ENCODE peak calls at places on chromosomes 2 and 18, in ten cellular contexts. W, T, K, V, E, G, J, U, L and Z are unnamed samples.

GRCh38 chr2:200862532-200863000 is 1.9 kb downstream of the CLK1 start:
- DNase-seq in J (no peak), W (no peak), E (peak; percentile 56), K (peak; percentile 59), L (no peak), G (no peak), T (no peak), U (no peak), V (no peak), Z (no peak)

GRCh38 chr2:62266433-62267038 is 70.6 kb downstream of the B3GNT2 start:
- DNase-seq in J (no peak), E (peak; percentile 36), W (no peak), G (no peak), U (no peak), T (no peak), L (no peak), K (no peak), V (no peak), Z (no peak)

GRCh38 chr18:47296462-47296861 is 45.0 kb upstream of the SKOR2 start:
- DNase-seq in J (no peak), V (no peak), L (no peak), K (no peak), G (no peak), U (no peak), T (no peak), W (no peak), E (no peak), Z (no peak)

GRCh38 chr2:152646775-152647174 is 70.5 kb downstream of the PRPF40A start:
- DNase-seq in U (no peak), K (no peak), G (no peak), T (no peak), J (no peak), V (no peak), E (peak; percentile 88), W (no peak), L (no peak), Z (no peak)

GRCh38 chr2:144642106-144642505 is 122.2 kb upstream of the ZEB2 start:
- DNase-seq in U (no peak), L (no peak), E (no peak), K (no peak), T (no peak), V (no peak), W (no peak), G (no peak), J (no peak), Z (no peak)

GRCh38 chr2:41954304-41955291 is 93.2 kb upstream of the PKDCC start:
- DNase-seq in T (no peak), J (no peak), G (no peak), E (no peak), V (no peak), W (no peak), L (no peak), U (peak; percentile 79), K (no peak), Z (no peak)

GRCh38 chr18:49813071-49813320 is 337 bp downstream of the ACAA2 start:
- DNase-seq in J (no peak), G (no peak), W (no peak), V (peak; percentile 33), U (peak; percentile 86), E (no peak), K (peak; percentile 27), T (no peak), L (peak; percentile 39), Z (peak; percentile 41)

GRCh38 chr2:31877008-31877407 is 133.8 kb downstream of the MEMO1 start:
- DNase-seq in V (no peak), T (no peak), L (no peak), G (no peak), J (no peak), U (no peak), W (no peak), E (no peak), K (no peak), Z (no peak)

GRCh38 chr2:155223781-155224406 is 525.4 kb downstream of the KCNJ3 start:
- DNase-seq in U (no peak), W (no peak), J (no peak), T (no peak), L (no peak), K (peak; percentile 7), E (peak; percentile 19), V (no peak), G (no peak), Z (no peak)

GRCh38 chr2:120779781-120780283 is 44.2 kb downstream of the GLI2 start:
- DNase-seq in J (no peak), U (no peak), G (no peak), W (peak; percentile 42), K (no peak), V (no peak), L (no peak), T (no peak), E (peak; percentile 32), Z (no peak)
- TF ChIP-seq CTCF in J (no peak), U (no peak), G (no peak), W (no peak), K (no peak), V (no peak), L (no peak), T (no peak), E (no peak), Z (no peak)

GRCh38 chr2:172770887-172771286 is 35.2 kb downstream of the RAPGEF4 start:
- DNase-seq in U (no peak), L (no peak), G (no peak), W (no peak), T (no peak), J (no peak), E (no peak), K (no peak), V (no peak), Z (no peak)
- TF ChIP-seq CTCF in U (no peak), L (no peak), G (no peak), W (no peak), T (no peak), J (no peak), E (no peak), K (no peak), V (no peak), Z (no peak)

GRCh38 chr2:54760310-54760709 is 36.8 kb downstream of the EML6 start:
- DNase-seq in W (no peak), G (no peak), V (no peak), E (no peak), T (no peak), U (no peak), J (no peak), K (no peak), L (no peak), Z (no peak)

GRCh38 chr2:54768772-54769428 is 45.4 kb downstream of the EML6 start:
- DNase-seq in V (no peak), J (no peak), G (no peak), U (no peak), E (no peak), T (no peak), L (no peak), W (no peak), K (no peak), Z (no peak)

GRCh38 chr2:54767921-54768320 is 44.5 kb downstream of the EML6 start:
- DNase-seq in T (no peak), J (no peak), W (no peak), K (no peak), V (no peak), E (peak; percentile 69), L (no peak), U (no peak), G (no peak), Z (no peak)

DNA sequence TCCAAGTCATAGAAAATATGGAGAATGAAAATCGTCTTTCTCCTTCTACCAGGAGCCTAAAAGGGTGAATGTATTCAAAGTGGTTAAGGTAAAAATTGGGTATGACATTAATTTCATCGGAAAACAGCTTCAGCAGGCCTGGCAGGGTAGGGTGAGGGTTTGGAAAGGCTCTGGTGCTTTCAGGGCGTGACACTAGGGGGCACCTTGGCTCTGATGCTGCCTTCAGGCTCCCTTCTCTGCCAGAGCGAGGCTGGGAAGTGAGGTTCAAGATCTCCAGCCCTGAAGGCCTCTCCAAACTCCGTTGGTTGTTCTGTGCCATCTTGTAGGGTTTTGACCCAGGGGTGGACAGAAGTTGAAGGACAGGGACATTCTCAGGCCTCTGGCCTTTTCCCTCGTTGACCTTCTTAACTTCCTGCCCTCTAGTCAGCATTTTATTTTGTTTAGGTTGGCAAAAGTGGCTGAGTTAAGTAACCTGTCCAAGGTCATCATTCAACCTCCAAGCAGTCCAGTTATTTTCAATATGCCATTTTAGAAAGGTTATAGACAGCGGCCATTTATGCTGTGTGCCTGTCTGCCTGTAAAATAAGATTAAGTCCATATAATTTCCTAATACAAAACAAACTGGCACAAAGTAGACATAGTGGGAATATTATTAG is 40.3 kb downstream of the EML6 start:
- DNase-seq in U (no peak), L (no peak), W (no peak), T (no peak), E (no peak), G (no peak), J (no peak), V (no peak), K (no peak), Z (no peak)
- TF ChIP-seq CTCF in U (no peak), L (peak; percentile 15), W (no peak), T (peak; percentile 28), E (peak; percentile 39), G (no peak), J (no peak), V (no peak), K (peak; percentile 16), Z (no peak)

DNA sequence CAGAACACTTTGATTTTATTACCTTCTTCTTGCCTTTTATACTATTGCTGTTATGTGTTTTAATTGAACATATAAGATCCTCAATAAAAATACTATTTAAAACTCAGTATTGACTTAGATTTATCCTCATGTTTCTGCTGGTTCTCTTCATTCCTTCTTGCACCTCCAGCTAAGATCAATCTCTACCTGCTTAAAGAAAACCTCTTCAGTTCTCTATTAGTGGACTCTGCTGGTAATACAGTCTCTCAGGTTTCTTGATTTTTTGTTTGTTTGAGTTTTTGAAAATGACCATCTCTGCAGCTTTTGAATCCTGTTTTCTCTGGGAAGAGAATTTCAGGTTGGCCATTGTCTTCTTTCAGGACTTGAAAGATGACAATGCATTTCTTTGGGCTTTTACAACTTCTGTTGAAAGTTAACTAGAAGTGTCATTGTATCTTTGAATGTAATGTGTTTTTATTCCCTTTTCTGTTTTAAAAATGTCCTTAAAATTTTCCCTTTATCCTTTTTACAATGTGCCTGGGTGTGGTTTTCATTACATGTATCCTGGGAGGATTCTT is 29.8 kb upstream of the TMEM131 start:
- DNase-seq in U (no peak), T (no peak), E (no peak), W (no peak), V (no peak), G (no peak), L (no peak), K (no peak), J (no peak), Z (no peak)
- TF ChIP-seq CTCF in U (no peak), T (no peak), E (no peak), W (no peak), V (no peak), G (no peak), L (peak; percentile 43), K (peak; percentile 28), J (no peak), Z (no peak)

GRCh38 chr18:44901283-44901682 is 220.6 kb downstream of the SETBP1 start:
- DNase-seq in E (no peak), K (no peak), U (no peak), L (no peak), J (no peak), W (no peak), V (no peak), T (no peak), G (no peak), Z (no peak)
- TF ChIP-seq CTCF in E (peak; percentile 53), K (no peak), U (no peak), L (peak; percentile 6), J (no peak), W (peak; percentile 19), V (peak; percentile 26), T (peak; percentile 24), G (no peak), Z (no peak)